ENCODE peak calls at places on chromosomes 6 and 20, in six cellular contexts. One of them, this sample, is unnamed.

GRCh38 chr6:4185846-4186245 is 50.5 kb upstream of the ECI2 start:
- DNase-seq in hepatocyte: no peak
- DNase-seq in cardiac fibroblast: no peak
- DNase-seq in gastrocnemius medialis: no peak
- DNase-seq in IMR-90: no peak
- DNase-seq in left ventricle myocardium inferior: no peak
- DNase-seq in this sample: no peak

GRCh38 chr6:106253194-106253593 is 72.4 kb downstream of the ATG5 start:
- DNase-seq in hepatocyte: no peak
- DNase-seq in IMR-90: peak
- DNase-seq in left ventricle myocardium inferior: no peak
- DNase-seq in gastrocnemius medialis: no peak
- DNase-seq in cardiac fibroblast: peak
- DNase-seq in this sample: no peak

GRCh38 chr20:1215386-1216170 is 10.3 kb upstream of the RAD21L1 start:
- DNase-seq in IMR-90: no peak
- DNase-seq in left ventricle myocardium inferior: no peak
- DNase-seq in hepatocyte: no peak
- DNase-seq in gastrocnemius medialis: no peak
- DNase-seq in cardiac fibroblast: no peak
- DNase-seq in this sample: no peak

GRCh38 chr6:106279179-106279578 is 46.4 kb downstream of the ATG5 start:
- DNase-seq in hepatocyte: no peak
- DNase-seq in left ventricle myocardium inferior: no peak
- DNase-seq in gastrocnemius medialis: no peak
- DNase-seq in cardiac fibroblast: peak
- DNase-seq in IMR-90: peak
- DNase-seq in this sample: no peak

GRCh38 chr6:129370268-129370916 is 339.6 kb downstream of the ARHGAP18 start:
- DNase-seq in cardiac fibroblast: peak
- DNase-seq in hepatocyte: peak
- DNase-seq in IMR-90: peak
- DNase-seq in gastrocnemius medialis: no peak
- DNase-seq in left ventricle myocardium inferior: peak
- DNase-seq in this sample: no peak

GRCh38 chr6:130473886-130474285 is 108.1 kb downstream of the TMEM200A start:
- DNase-seq in gastrocnemius medialis: no peak
- DNase-seq in cardiac fibroblast: peak
- DNase-seq in IMR-90: peak
- DNase-seq in hepatocyte: no peak
- DNase-seq in left ventricle myocardium inferior: no peak
- DNase-seq in this sample: no peak

GRCh38 chr20:17571967-17572638 is 2.2 kb downstream of the DSTN start:
- DNase-seq in gastrocnemius medialis: no peak
- DNase-seq in IMR-90: no peak
- DNase-seq in cardiac fibroblast: no peak
- DNase-seq in left ventricle myocardium inferior: no peak
- DNase-seq in hepatocyte: no peak
- DNase-seq in this sample: no peak

GRCh38 chr6:68711386-68712000 is 76.4 kb downstream of the ADGRB3 start:
- DNase-seq in left ventricle myocardium inferior: no peak
- DNase-seq in hepatocyte: no peak
- DNase-seq in gastrocnemius medialis: no peak
- DNase-seq in cardiac fibroblast: no peak
- DNase-seq in IMR-90: no peak
- DNase-seq in this sample: no peak

GRCh38 chr6:149075616-149076354 is 241.7 kb upstream of the TAB2 start:
- DNase-seq in IMR-90: peak
- DNase-seq in left ventricle myocardium inferior: no peak
- DNase-seq in cardiac fibroblast: peak
- DNase-seq in hepatocyte: no peak
- DNase-seq in gastrocnemius medialis: no peak
- DNase-seq in this sample: no peak

GRCh38 chr20:57320358-57320757 is 9.2 kb upstream of the SPO11 start:
- DNase-seq in cardiac fibroblast: no peak
- DNase-seq in left ventricle myocardium inferior: no peak
- DNase-seq in hepatocyte: no peak
- DNase-seq in gastrocnemius medialis: no peak
- DNase-seq in IMR-90: no peak
- DNase-seq in this sample: no peak

GRCh38 chr6:54282186-54282585 is 26.1 kb upstream of the TINAG start:
- DNase-seq in IMR-90: peak
- DNase-seq in gastrocnemius medialis: no peak
- DNase-seq in hepatocyte: no peak
- DNase-seq in left ventricle myocardium inferior: no peak
- DNase-seq in cardiac fibroblast: peak
- DNase-seq in this sample: no peak

GRCh38 chr6:157559201-157559756 is 178.3 kb downstream of the ZDHHC14 start:
- DNase-seq in left ventricle myocardium inferior: no peak
- DNase-seq in gastrocnemius medialis: peak
- DNase-seq in hepatocyte: no peak
- DNase-seq in IMR-90: no peak
- DNase-seq in cardiac fibroblast: no peak
- DNase-seq in this sample: peak

GRCh38 chr6:33983109-33983475 is 162.8 kb downstream of the GRM4 start:
- DNase-seq in cardiac fibroblast: peak
- DNase-seq in hepatocyte: peak
- DNase-seq in left ventricle myocardium inferior: no peak
- DNase-seq in IMR-90: peak
- DNase-seq in gastrocnemius medialis: no peak
- DNase-seq in this sample: peak

GRCh38 chr20:24491043-24491756 is 21.8 kb downstream of the SYNDIG1 start:
- DNase-seq in IMR-90: no peak
- DNase-seq in gastrocnemius medialis: no peak
- DNase-seq in cardiac fibroblast: no peak
- DNase-seq in left ventricle myocardium inferior: no peak
- DNase-seq in hepatocyte: no peak
- DNase-seq in this sample: no peak

GRCh38 chr6:37547564-37548061 is 47.9 kb upstream of the CCDC167 start:
- DNase-seq in cardiac fibroblast: peak
- DNase-seq in gastrocnemius medialis: no peak
- DNase-seq in IMR-90: peak
- DNase-seq in hepatocyte: peak
- DNase-seq in left ventricle myocardium inferior: no peak
- DNase-seq in this sample: no peak

GRCh38 chr6:53735896-53736295 is 58.9 kb upstream of the LRRC1 start:
- DNase-seq in left ventricle myocardium inferior: no peak
- DNase-seq in cardiac fibroblast: no peak
- DNase-seq in hepatocyte: no peak
- DNase-seq in IMR-90: no peak
- DNase-seq in gastrocnemius medialis: no peak
- DNase-seq in this sample: no peak

GRCh38 chr6:2381872-2382661 is 136.7 kb upstream of the GMDS start:
- DNase-seq in hepatocyte: no peak
- DNase-seq in left ventricle myocardium inferior: peak
- DNase-seq in gastrocnemius medialis: no peak
- DNase-seq in cardiac fibroblast: no peak
- DNase-seq in IMR-90: no peak
- DNase-seq in this sample: no peak

GRCh38 chr20:25274481-25274880 is 26.6 kb downstream of the PYGB start:
- DNase-seq in IMR-90: no peak
- DNase-seq in left ventricle myocardium inferior: peak
- DNase-seq in hepatocyte: no peak
- DNase-seq in cardiac fibroblast: no peak
- DNase-seq in gastrocnemius medialis: peak
- DNase-seq in this sample: peak

GRCh38 chr20:1894471-1894950 is 696 bp upstream of the SIRPA start:
- DNase-seq in gastrocnemius medialis: no peak
- DNase-seq in IMR-90: peak
- DNase-seq in left ventricle myocardium inferior: peak
- DNase-seq in hepatocyte: peak
- DNase-seq in cardiac fibroblast: no peak
- DNase-seq in this sample: peak

GRCh38 chr6:170262481-170263088 is 28.3 kb downstream of the DLL1 start:
- DNase-seq in hepatocyte: no peak
- DNase-seq in left ventricle myocardium inferior: no peak
- DNase-seq in IMR-90: no peak
- DNase-seq in cardiac fibroblast: no peak
- DNase-seq in gastrocnemius medialis: no peak
- DNase-seq in this sample: no peak

GRCh38 chr6:170259301-170259700 is 31.6 kb downstream of the DLL1 start:
- DNase-seq in left ventricle myocardium inferior: no peak
- DNase-seq in cardiac fibroblast: no peak
- DNase-seq in gastrocnemius medialis: no peak
- DNase-seq in IMR-90: no peak
- DNase-seq in hepatocyte: no peak
- DNase-seq in this sample: no peak

GRCh38 chr6:170261643-170262480 is 29.0 kb downstream of the DLL1 start:
- DNase-seq in left ventricle myocardium inferior: peak
- DNase-seq in gastrocnemius medialis: no peak
- DNase-seq in IMR-90: no peak
- DNase-seq in cardiac fibroblast: no peak
- DNase-seq in hepatocyte: no peak
- DNase-seq in this sample: no peak

GRCh38 chr6:170258395-170258794 is 32.5 kb downstream of the DLL1 start:
- DNase-seq in gastrocnemius medialis: no peak
- DNase-seq in IMR-90: no peak
- DNase-seq in left ventricle myocardium inferior: no peak
- DNase-seq in cardiac fibroblast: no peak
- DNase-seq in hepatocyte: no peak
- DNase-seq in this sample: no peak

GRCh38 chr6:170260686-170261085 is 30.2 kb downstream of the DLL1 start:
- DNase-seq in gastrocnemius medialis: no peak
- DNase-seq in hepatocyte: no peak
- DNase-seq in cardiac fibroblast: no peak
- DNase-seq in IMR-90: no peak
- DNase-seq in left ventricle myocardium inferior: no peak
- DNase-seq in this sample: no peak
- TF ChIP-seq CTCF in gastrocnemius medialis: no peak
- TF ChIP-seq CTCF in hepatocyte: no peak
- TF ChIP-seq CTCF in cardiac fibroblast: no peak
- TF ChIP-seq CTCF in IMR-90: no peak
- TF ChIP-seq CTCF in left ventricle myocardium inferior: no peak
- TF ChIP-seq CTCF in this sample: no peak

GRCh38 chr20:61803416-61803902 is 262.2 kb downstream of the TAF4 start:
- DNase-seq in cardiac fibroblast: no peak
- DNase-seq in hepatocyte: no peak
- DNase-seq in left ventricle myocardium inferior: peak
- DNase-seq in IMR-90: no peak
- DNase-seq in gastrocnemius medialis: no peak
- DNase-seq in this sample: no peak

GRCh38 chr20:61802721-61803311 is 262.9 kb downstream of the TAF4 start:
- DNase-seq in left ventricle myocardium inferior: peak
- DNase-seq in gastrocnemius medialis: no peak
- DNase-seq in cardiac fibroblast: no peak
- DNase-seq in hepatocyte: no peak
- DNase-seq in IMR-90: no peak
- DNase-seq in this sample: no peak

GRCh38 chr20:61805365-61805764 is 260.3 kb downstream of the TAF4 start:
- DNase-seq in left ventricle myocardium inferior: peak
- DNase-seq in cardiac fibroblast: no peak
- DNase-seq in IMR-90: no peak
- DNase-seq in hepatocyte: no peak
- DNase-seq in gastrocnemius medialis: no peak
- DNase-seq in this sample: no peak

GRCh38 chr20:61804896-61805295 is 260.8 kb downstream of the TAF4 start:
- DNase-seq in left ventricle myocardium inferior: peak
- DNase-seq in gastrocnemius medialis: no peak
- DNase-seq in cardiac fibroblast: no peak
- DNase-seq in IMR-90: no peak
- DNase-seq in hepatocyte: no peak
- DNase-seq in this sample: no peak

DNA sequence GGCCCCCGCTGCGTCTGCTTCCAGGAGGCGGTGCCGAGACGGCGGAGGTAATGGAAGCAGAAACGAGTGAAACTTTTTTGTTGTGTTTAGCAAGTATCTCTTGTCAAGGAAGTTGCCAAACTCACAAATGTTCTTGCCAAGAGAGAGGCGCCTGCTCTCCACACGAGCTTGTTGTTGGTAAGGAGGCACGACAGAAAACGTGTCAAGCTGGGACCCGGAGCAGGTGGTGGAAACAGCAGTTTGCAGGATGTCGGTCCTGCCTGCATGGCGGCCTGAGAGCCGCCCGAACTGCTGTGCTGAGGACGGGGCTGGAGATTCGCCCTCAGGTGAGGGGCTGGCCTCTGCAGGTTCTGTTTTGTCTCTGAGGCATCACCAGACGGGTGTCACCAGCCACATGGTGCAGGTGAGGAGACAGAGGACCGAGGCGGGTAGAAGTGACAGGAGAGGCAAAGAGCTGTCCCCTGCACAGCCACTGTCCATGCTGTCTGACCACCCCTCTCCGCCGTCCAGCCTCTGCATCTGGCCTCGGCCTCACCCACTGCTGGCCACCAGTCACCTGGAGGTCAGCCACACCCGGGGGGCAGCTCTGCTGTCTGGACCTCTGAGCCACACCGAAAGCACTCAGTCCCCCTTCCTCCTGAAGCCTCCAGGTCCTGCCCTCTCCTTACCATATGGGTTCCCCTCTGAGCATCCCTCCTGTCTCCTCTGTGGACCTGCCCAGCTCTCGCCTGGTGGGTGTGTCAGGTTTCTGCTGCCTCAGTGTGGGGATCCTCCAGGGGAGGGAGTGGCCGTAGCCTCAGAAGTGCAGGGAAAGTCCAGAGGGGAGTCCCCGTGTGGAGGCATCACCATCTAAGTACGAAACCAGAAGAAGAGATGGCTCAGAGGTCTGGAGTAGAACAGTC is 261.5 kb downstream of the TAF4 start:
- DNase-seq in gastrocnemius medialis: no peak
- DNase-seq in cardiac fibroblast: peak
- DNase-seq in hepatocyte: no peak
- DNase-seq in IMR-90: peak
- DNase-seq in left ventricle myocardium inferior: peak
- DNase-seq in this sample: no peak
- H3K4me3 ChIP-seq in gastrocnemius medialis: no peak
- H3K4me3 ChIP-seq in cardiac fibroblast: no peak
- H3K4me3 ChIP-seq in hepatocyte: no peak
- H3K4me3 ChIP-seq in IMR-90: peak
- H3K4me3 ChIP-seq in left ventricle myocardium inferior: no peak
- H3K4me3 ChIP-seq in this sample: no peak

DNA sequence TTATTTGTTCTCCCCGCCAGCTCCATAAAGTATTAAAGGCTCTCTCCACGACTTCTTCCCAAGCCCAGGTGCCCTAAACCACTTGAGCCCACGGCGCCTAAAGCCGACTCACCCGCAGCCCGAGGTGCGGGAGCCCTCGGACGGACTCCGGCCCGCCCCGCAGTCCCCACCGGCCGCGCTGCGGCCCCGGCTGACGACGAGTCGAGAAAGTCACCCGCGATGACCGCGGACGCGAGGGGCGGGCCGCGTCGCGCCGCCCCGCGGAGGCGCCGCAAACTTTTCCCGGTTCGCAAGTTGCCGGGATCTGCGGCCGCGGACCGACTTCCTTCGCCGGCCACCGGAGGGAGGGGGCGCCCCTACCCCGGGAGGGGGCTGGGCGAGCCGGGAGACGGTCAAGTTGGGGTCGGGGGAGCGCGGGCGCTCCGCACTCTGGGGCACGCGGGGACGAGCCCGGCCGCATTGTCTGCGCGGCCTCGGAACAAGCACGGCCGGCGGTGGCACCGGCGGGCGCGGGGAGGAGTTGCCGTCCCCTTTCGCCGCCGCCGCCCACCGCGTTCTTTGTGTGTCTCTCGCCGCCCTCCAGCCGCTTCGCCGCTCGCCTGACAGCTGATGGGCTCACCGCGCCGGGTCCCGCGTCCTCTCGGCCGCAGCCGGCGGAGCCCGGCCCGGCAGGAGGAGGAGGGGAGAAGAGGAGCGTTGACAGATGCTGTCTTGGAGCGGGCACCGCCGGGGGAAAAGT is 131.5 kb downstream of the OGFRL1 start:
- DNase-seq in hepatocyte: peak
- DNase-seq in gastrocnemius medialis: peak
- DNase-seq in cardiac fibroblast: peak
- DNase-seq in IMR-90: peak
- DNase-seq in left ventricle myocardium inferior: peak
- DNase-seq in this sample: peak
- TF ChIP-seq CTCF in hepatocyte: peak
- TF ChIP-seq CTCF in gastrocnemius medialis: peak
- TF ChIP-seq CTCF in cardiac fibroblast: no peak
- TF ChIP-seq CTCF in IMR-90: peak
- TF ChIP-seq CTCF in left ventricle myocardium inferior: peak
- TF ChIP-seq CTCF in this sample: peak

GRCh38 chr6:109059591-109060021 is 35.0 kb downstream of the SESN1 start:
- DNase-seq in hepatocyte: no peak
- DNase-seq in left ventricle myocardium inferior: no peak
- DNase-seq in IMR-90: peak
- DNase-seq in cardiac fibroblast: peak
- DNase-seq in gastrocnemius medialis: no peak
- DNase-seq in this sample: no peak
- H3K4me3 ChIP-seq in hepatocyte: no peak
- H3K4me3 ChIP-seq in left ventricle myocardium inferior: peak
- H3K4me3 ChIP-seq in IMR-90: no peak
- H3K4me3 ChIP-seq in cardiac fibroblast: peak
- H3K4me3 ChIP-seq in gastrocnemius medialis: no peak
- H3K4me3 ChIP-seq in this sample: no peak